ENCODE peak calls at places on chromosomes 2 and 18, in seven cellular contexts. T is GM12878, C is IMR-90, U is HCT116, N is HepG2, W is K562, X is H1. M is an unnamed sample.

GRCh38 chr2:201806442-201806841 is at the start of gene CDK15:
- DNase-seq in T (no peak), C (peak; percentile 80), U (no peak), N (no peak), W (no peak), X (no peak), M (no peak)

GRCh38 chr2:9944330-9944758 is 7.1 kb upstream of the GRHL1 start:
- DNase-seq in T (no peak), C (no peak), U (no peak), N (peak; percentile 63), W (no peak), X (no peak), M (no peak)

GRCh38 chr2:45257820-45258219 is 248.6 kb upstream of the SIX2 start:
- DNase-seq in T (no peak), C (no peak), U (no peak), N (no peak), W (no peak), X (no peak), M (no peak)

GRCh38 chr18:56807883-56808282 is 156.7 kb downstream of the WDR7 start:
- DNase-seq in T (no peak), C (no peak), U (no peak), N (no peak), W (no peak), X (no peak), M (no peak)

GRCh38 chr2:240468300-240469238 is 33.1 kb downstream of the GPC1 start:
- DNase-seq in T (no peak), C (no peak), U (no peak), N (no peak), W (no peak), X (peak; percentile 51), M (no peak)

GRCh38 chr2:28366496-28367282 is 26.0 kb upstream of the FOSL2 start:
- DNase-seq in T (no peak), C (no peak), U (no peak), N (no peak), W (peak; percentile 80), X (no peak), M (no peak)

GRCh38 chr2:20052872-20053281 is 1.4 kb upstream of the LAPTM4A start:
- DNase-seq in T (no peak), C (peak; percentile 83), U (peak; percentile 57), N (no peak), W (peak; percentile 83), X (no peak), M (peak; percentile 81)

GRCh38 chr2:207847807-207848544 is 78.3 kb upstream of the FZD5 start:
- DNase-seq in T (no peak), C (peak; percentile 32), U (no peak), N (peak; percentile 99), W (no peak), X (no peak), M (peak; percentile 45)

GRCh38 chr2:208373460-208374089 is 33.0 kb upstream of the PTH2R start:
- DNase-seq in T (no peak), C (peak; percentile 54), U (peak; percentile 37), N (peak; percentile 43), W (peak; percentile 35), X (no peak), M (peak; percentile 67)

GRCh38 chr18:56097561-56098095 is 509.6 kb upstream of the TCF4 start:
- DNase-seq in T (no peak), C (no peak), U (no peak), N (no peak), W (no peak), X (no peak), M (no peak)

GRCh38 chr18:23228102-23229051 is 93.1 kb downstream of the CABLES1 start:
- DNase-seq in T (peak; percentile 82), C (peak; percentile 75), U (no peak), N (no peak), W (no peak), X (no peak), M (no peak)

GRCh38 chr2:54624611-54625071 is 98.8 kb upstream of the EML6 start:
- DNase-seq in T (no peak), C (peak; percentile 54), U (no peak), N (no peak), W (no peak), X (no peak), M (no peak)

GRCh38 chr2:26168785-26169184 is 4.1 kb upstream of the GAREM2 start:
- DNase-seq in T (no peak), C (no peak), U (no peak), N (no peak), W (no peak), X (no peak), M (no peak)

GRCh38 chr2:9753276-9753600 is 90.0 kb upstream of the TAF1B start:
- DNase-seq in T (peak; percentile 69), C (peak; percentile 91), U (peak; percentile 88), N (no peak), W (peak; percentile 63), X (no peak), M (peak; percentile 88)

GRCh38 chr18:63831080-63831788 is 56.0 kb downstream of the SERPINB7 start:
- DNase-seq in T (no peak), C (peak; percentile 84), U (no peak), N (no peak), W (no peak), X (no peak), M (no peak)

GRCh38 chr2:155099784-155100183 is 401.3 kb downstream of the KCNJ3 start:
- DNase-seq in T (no peak), C (no peak), U (peak; percentile 68), N (peak; percentile 54), W (no peak), X (no peak), M (no peak)

GRCh38 chr2:68831688-68832087 is 39.5 kb downstream of the BMP10 start:
- DNase-seq in T (no peak), C (peak; percentile 83), U (no peak), N (no peak), W (no peak), X (no peak), M (no peak)

GRCh38 chr2:98869868-98870267 is 66.2 kb downstream of the CRACDL start:
- DNase-seq in T (no peak), C (no peak), U (no peak), N (no peak), W (no peak), X (no peak), M (no peak)

GRCh38 chr2:21262426-21262940 is 138.7 kb downstream of the TDRD15 start:
- DNase-seq in T (no peak), C (no peak), U (no peak), N (no peak), W (no peak), X (no peak), M (no peak)

GRCh38 chr2:105775809-105776559 is 31.3 kb downstream of the NCK2 start:
- DNase-seq in T (no peak), C (no peak), U (no peak), N (no peak), W (no peak), X (no peak), M (no peak)

GRCh38 chr2:196123679-196124373 is 47.6 kb downstream of the STK17B start:
- DNase-seq in T (no peak), C (peak; percentile 77), U (no peak), N (no peak), W (peak; percentile 55), X (no peak), M (no peak)
- H3K4me2 ChIP-seq in T (no peak overlapping the region), C (peak overlapping the region; percentile 33), U (no peak overlapping the region), N (no peak overlapping the region), W (peak overlapping the region; percentile 66), X (no peak overlapping the region), M (no peak overlapping the region)

DNA sequence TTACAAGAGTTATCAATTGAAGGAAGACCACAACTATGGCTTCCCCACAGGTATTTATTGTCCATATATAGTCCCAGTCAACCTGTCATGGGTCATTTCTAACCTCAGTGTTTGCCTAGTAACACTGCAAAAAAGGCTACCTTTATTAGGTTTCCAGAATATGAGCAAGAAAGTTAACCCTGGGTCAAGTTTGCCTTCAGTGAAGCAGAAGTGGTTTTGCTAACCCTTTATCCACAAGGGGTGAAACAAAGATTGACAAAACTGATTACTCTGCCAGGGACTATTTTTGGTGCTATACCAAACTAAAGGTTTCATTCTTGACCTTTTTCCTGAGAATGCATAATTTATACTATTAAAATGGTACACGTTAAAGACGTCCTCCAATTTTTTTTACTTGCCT is 28.8 kb downstream of the SP100 start:
- DNase-seq in T (peak; percentile 28), C (no peak), U (no peak), N (no peak), W (no peak), X (no peak), M (no peak)
- H3K4me1 ChIP-seq in T (peaks cover 71% of the 10 kb centered on the region), C (peaks cover 6% of the 10 kb centered on the region), U (peaks cover 3% of the 10 kb centered on the region), N (no peaks in the 10 kb centered on the region), W (no peaks in the 10 kb centered on the region), X (no peaks in the 10 kb centered on the region), M (no peaks in the 10 kb centered on the region)

GRCh38 chr18:59787998-59788875 is 91.0 kb upstream of the CCBE1 start:
- DNase-seq in T (no peak), C (peak; percentile 82), U (peak; percentile 35), N (no peak), W (no peak), X (no peak), M (peak; percentile 10)
- TF ChIP-seq CEBPB in T (no peak), C (no peak), U (no peak), N (no peak), W (no peak), X (no peak), M (no peak)

DNA sequence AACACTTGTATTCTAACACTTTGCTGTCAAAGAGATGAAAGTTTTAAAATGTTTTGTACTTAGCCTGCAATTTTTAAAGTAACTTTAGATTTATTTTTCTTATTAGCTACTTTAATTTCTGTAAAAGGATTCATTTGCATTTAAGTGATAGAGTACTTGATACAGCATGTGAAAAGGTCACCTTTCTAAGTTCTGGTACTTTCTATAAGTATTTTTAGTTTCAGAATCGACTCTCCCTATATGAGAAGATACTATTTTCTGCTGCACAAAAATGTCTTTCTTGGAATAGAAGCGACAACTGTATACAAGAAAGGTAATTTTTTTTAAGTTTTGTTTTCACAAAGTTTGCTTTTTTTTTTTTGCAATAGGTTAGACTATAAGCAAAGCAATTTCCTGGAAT is 72.9 kb downstream of the METTL8 start:
- DNase-seq in T (no peak), C (no peak), U (no peak), N (no peak), W (no peak), X (no peak), M (no peak)
- H3K4me2 ChIP-seq in T (peak overlapping the region; percentile 22), C (no peak overlapping the region), U (no peak overlapping the region), N (no peak overlapping the region), W (no peak overlapping the region), X (no peak overlapping the region), M (no peak overlapping the region)

GRCh38 chr2:108616731-108617161 is 82.5 kb downstream of the LIMS1 start:
- DNase-seq in T (no peak), C (peak; percentile 55), U (no peak), N (no peak), W (no peak), X (no peak), M (no peak)
- H3K4me1 ChIP-seq in T (peaks cover 40% of the 10 kb centered on the region), C (peaks cover 46% of the 10 kb centered on the region), U (peaks cover 40% of the 10 kb centered on the region), N (peaks cover 41% of the 10 kb centered on the region), W (peaks cover 32% of the 10 kb centered on the region), X (no peaks in the 10 kb centered on the region), M (peaks cover 57% of the 10 kb centered on the region)

GRCh38 chr18:7946724-7947377 is 379.7 kb downstream of the PTPRM start:
- DNase-seq in T (no peak), C (peak; percentile 89), U (peak; percentile 61), N (no peak), W (no peak), X (no peak), M (peak; percentile 79)
- TF ChIP-seq CEBPB in T (no peak), C (peak; percentile 69), U (no peak), N (no peak), W (no peak), X (no peak), M (no peak)

M was measured in A549.